ENCODE peak calls at places on chromosome 13, in four cellular contexts. X is prostate gland, A is lower leg skin, S is HCT116. D is an unnamed sample.

GRCh38 chr13:72875233-72875632 is 93.3 kb downstream of the PIBF1 start:
- DNase-seq in X (no peak), S (no peak), A (no peak), D (no peak)

GRCh38 chr13:30443957-30444404 is 21.7 kb downstream of the UBE2L5 start:
- DNase-seq in A (no peak), S (no peak), X (no peak), D (no peak)

GRCh38 chr13:99982021-99982740 is 597 bp downstream of the ZIC2 start:
- DNase-seq in S (no peak), A (no peak), X (no peak), D (peak)

GRCh38 chr13:36352350-36352749 is 6.2 kb upstream of the SPART start:
- DNase-seq in X (no peak), A (no peak), S (no peak), D (no peak)

GRCh38 chr13:26236306-26236705 is 14.2 kb upstream of the RNF6 start:
- DNase-seq in S (no peak), X (no peak), A (no peak), D (no peak)

GRCh38 chr13:67148219-67148583 is 81.9 kb downstream of the PCDH9 start:
- DNase-seq in X (no peak), S (no peak), A (no peak), D (no peak)

GRCh38 chr13:73702419-73703071 is 431.7 kb downstream of the KLF12 start:
- DNase-seq in S (no peak), A (no peak), X (no peak), D (no peak)

GRCh38 chr13:31436478-31436877 is 236.7 kb downstream of the B3GLCT start:
- DNase-seq in X (no peak), A (no peak), S (no peak), D (no peak)

DNA sequence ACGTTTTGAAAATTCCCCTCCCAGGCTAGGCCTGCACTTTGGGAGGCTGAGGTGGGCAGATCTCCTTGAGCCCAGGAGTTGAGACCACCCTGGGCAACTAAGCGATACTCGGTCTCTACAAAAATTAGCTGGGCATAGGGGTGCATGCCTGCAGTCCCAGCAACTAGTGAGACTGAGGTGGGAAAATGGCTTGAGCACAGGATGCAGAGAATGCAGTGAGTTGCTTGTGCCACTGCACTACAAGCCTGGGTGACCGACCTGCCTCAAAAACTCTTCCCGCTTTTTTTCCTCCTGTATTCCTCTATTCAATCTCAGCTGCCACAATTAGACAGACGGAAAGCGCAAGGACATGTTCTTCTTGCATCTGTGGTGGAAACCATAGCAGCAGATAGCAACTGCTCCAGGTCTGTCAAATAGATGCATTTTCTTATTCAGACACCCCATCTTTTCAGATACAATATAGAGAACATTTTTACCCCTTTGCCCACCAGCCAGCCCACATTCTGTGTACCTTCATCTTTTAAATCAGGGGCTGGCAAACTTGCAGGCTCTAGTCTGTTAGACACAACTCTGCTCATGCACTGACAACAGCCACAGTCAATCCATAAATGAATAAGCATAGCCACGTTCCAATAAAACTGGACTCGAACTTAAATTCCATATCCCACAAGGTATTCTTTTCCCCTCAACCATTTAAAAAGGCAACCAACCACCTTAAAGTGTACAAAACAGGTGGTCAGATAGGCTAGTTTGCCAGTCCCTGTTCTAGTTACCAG is 4.8 kb downstream of the TPT1 start:
- DNase-seq in X (no peak), A (no peak), S (no peak), D (no peak)
- TF ChIP-seq POLR2A in X (no peak), A (no peak), S (no peak), D (peak)

DNA sequence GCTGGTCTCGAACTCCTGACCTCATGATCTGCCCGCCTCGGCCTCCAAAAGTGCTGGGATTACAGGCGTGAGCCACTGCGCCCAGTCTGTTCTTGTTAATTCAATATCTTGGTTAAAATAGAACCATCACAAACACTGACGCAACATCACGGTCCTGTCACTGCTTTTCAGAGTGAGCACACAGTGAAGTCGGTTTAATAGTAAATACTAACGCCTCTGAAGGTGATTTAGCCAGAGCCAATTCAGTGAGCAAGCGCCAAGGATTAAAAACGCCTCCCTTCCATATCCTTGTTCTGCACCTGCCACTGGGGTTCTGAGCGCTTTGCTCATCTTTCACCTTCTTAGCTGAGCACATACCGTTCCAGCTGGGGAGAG is 30.3 kb downstream of the LAMP1 start:
- DNase-seq in S (no peak), A (no peak), X (peak), D (no peak)
- TF ChIP-seq POLR2A in S (no peak), A (no peak), X (no peak), D (no peak)

GRCh38 chr13:41019027-41019487 is at the start of gene ELF1:
- DNase-seq in A (peak), X (peak), S (peak), D (peak)
- TF ChIP-seq POLR2A in A (no peak), X (peak), S (peak), D (peak)

GRCh38 chr13:80341771-80342271 is 895 bp upstream of the SPRY2 start:
- DNase-seq in A (no peak), X (peak), S (no peak), D (peak)

GRCh38 chr13:80339841-80340642 is 884 bp downstream of the SPRY2 start:
- DNase-seq in X (peak), A (peak), S (no peak), D (peak)

GRCh38 chr13:80342541-80343371 is 1.8 kb upstream of the SPRY2 start:
- DNase-seq in X (peak), S (no peak), A (peak), D (peak)

GRCh38 chr13:80340643-80341097 is 256 bp downstream of the SPRY2 start:
- DNase-seq in S (no peak), A (no peak), X (no peak), D (no peak)

GRCh38 chr13:80341098-80341701 is at the start of gene SPRY2:
- DNase-seq in A (peak), S (peak), X (peak), D (peak)
- TF ChIP-seq POLR2A in A (no peak), S (peak), X (peak), D (peak)